ENCODE peak calls at places on chromosomes 7 and 10, in nine cellular contexts. U is GM12865; M is memory B cell; W is NCI-H1694; N is effector CD4-positive, alpha-beta T cell; R is NCI-H1092 treated with DMSO at 0.1 percent for 48 hours; A is fibroblast of pulmonary artery; C is LHCN-M2; Q is activated B cell treated with CpG ODN at 0.5 μM for 24 hours. I is an unnamed sample.

GRCh38 chr10:100265821-100266485 is 1.5 kb downstream of the CWF19L1 start:
- DNase-seq in A (peak; percentile 13), C (no peak), N (no peak), R (no peak), U (no peak), M (no peak), W (no peak), Q (no peak), I (no peak)

GRCh38 chr7:99422091-99422624 is 13.4 kb downstream of the BUD31 start:
- DNase-seq in N (no peak), A (no peak), Q (no peak), R (peak; percentile 23), C (no peak), W (no peak), U (no peak), M (no peak), I (no peak)

GRCh38 chr10:111392910-111393309 is 316.1 kb downstream of the ADRA2A start:
- DNase-seq in M (no peak), U (no peak), Q (no peak), C (no peak), R (no peak), W (no peak), A (no peak), N (no peak), I (no peak)

GRCh38 chr10:132335189-132336063 is 3.4 kb downstream of the LRRC27 start:
- DNase-seq in M (no peak), A (no peak), Q (no peak), W (no peak), U (peak; percentile 13), C (no peak), R (no peak), N (no peak), I (no peak)

GRCh38 chr7:28037220-28038010 is 143.2 kb downstream of the JAZF1 start:
- DNase-seq in N (no peak), A (peak; percentile 94), Q (no peak), W (no peak), R (no peak), C (peak; percentile 99), U (peak; percentile 75), M (no peak), I (peak; percentile 39)

GRCh38 chr10:91340613-91341362 is 69.4 kb upstream of the HECTD2 start:
- DNase-seq in W (peak; percentile 17), C (peak; percentile 99), U (no peak), R (peak; percentile 52), A (peak; percentile 77), Q (no peak), M (no peak), N (no peak), I (no peak)

GRCh38 chr10:47318706-47319105 is 3.5 kb upstream of the GDF2 start:
- DNase-seq in A (no peak), W (no peak), M (no peak), N (no peak), Q (no peak), U (peak; percentile 6), C (peak; percentile 2), R (no peak), I (no peak)

GRCh38 chr7:14233026-14233897 is 243.8 kb upstream of the ETV1 start:
- DNase-seq in R (no peak), Q (no peak), A (peak; percentile 17), W (no peak), C (peak; percentile 50), N (no peak), M (no peak), U (no peak), I (no peak)

GRCh38 chr7:101299511-101300464 is 21.8 kb downstream of the IFT22 start:
- DNase-seq in C (no peak), R (no peak), W (no peak), A (no peak), U (no peak), M (no peak), Q (no peak), N (no peak), I (no peak)

GRCh38 chr7:100053201-100053600 is 3.6 kb downstream of the ZSCAN21 start:
- DNase-seq in A (peak; percentile 67), U (peak; percentile 55), N (peak; percentile 11), Q (no peak), W (peak; percentile 70), C (peak; percentile 99), M (no peak), R (peak; percentile 89), I (peak; percentile 37)

GRCh38 chr7:763762-764161 is 36.7 kb upstream of the PRKAR1B start:
- DNase-seq in A (no peak), Q (no peak), R (peak; percentile 9), M (no peak), C (no peak), U (no peak), N (no peak), W (no peak), I (no peak)

GRCh38 chr7:157032644-157033482 is 22.4 kb upstream of the MNX1 start:
- DNase-seq in Q (no peak), R (no peak), U (no peak), N (no peak), W (no peak), A (no peak), M (no peak), C (no peak), I (no peak)

GRCh38 chr10:100303724-100304319 is 17.3 kb upstream of the BLOC1S2 start:
- DNase-seq in R (peak; percentile 23), M (no peak), Q (no peak), W (peak; percentile 49), C (no peak), A (peak; percentile 52), U (peak; percentile 29), N (no peak), I (no peak)

GRCh38 chr10:89115876-89116627 is 91.1 kb downstream of the CH25H start:
- DNase-seq in A (peak; percentile 75), M (no peak), U (no peak), R (no peak), W (no peak), N (no peak), C (peak; percentile 87), Q (no peak), I (no peak)

GRCh38 chr10:48459270-48460147 is 145.4 kb downstream of the ARHGAP22 start:
- DNase-seq in Q (peak; percentile 12), W (no peak), R (no peak), C (no peak), N (no peak), M (no peak), A (no peak), U (no peak), I (no peak)

GRCh38 chr10:133278577-133279265 is 2.1 kb upstream of the ADAM8 start:
- DNase-seq in N (peak; percentile 62), R (no peak), U (peak; percentile 86), A (peak; percentile 48), W (no peak), M (peak; percentile 54), Q (peak; percentile 44), C (peak; percentile 34), I (no peak)

GRCh38 chr10:132122939-132123445 is 57.2 kb downstream of the JAKMIP3 start:
- DNase-seq in R (no peak), M (no peak), Q (no peak), A (no peak), C (no peak), U (no peak), N (no peak), W (no peak), I (no peak)

GRCh38 chr10:96073722-96074121 is 30.3 kb downstream of the CCNJ start:
- DNase-seq in Q (no peak), W (no peak), A (peak; percentile 44), C (peak; percentile 81), N (no peak), R (no peak), M (no peak), U (peak; percentile 39), I (peak; percentile 24)

GRCh38 chr10:22308390-22308789 is 7.8 kb upstream of the COMMD3 start:
- DNase-seq in M (no peak), A (peak; percentile 16), U (peak; percentile 83), C (peak; percentile 50), Q (no peak), R (no peak), W (no peak), N (no peak), I (no peak)

GRCh38 chr7:38756521-38756920 is 125.3 kb upstream of the AMPH start:
- DNase-seq in N (no peak), A (peak; percentile 60), Q (no peak), U (no peak), W (no peak), M (no peak), C (peak; percentile 53), R (no peak), I (no peak)

GRCh38 chr10:80504158-80504811 is 33.4 kb upstream of the SH2D4B start:
- DNase-seq in Q (no peak), N (no peak), U (no peak), W (no peak), M (no peak), R (no peak), C (no peak), A (no peak), I (no peak)

GRCh38 chr10:86410542-86411124 is 44.0 kb upstream of the GRID1 start:
- DNase-seq in Q (no peak), R (no peak), C (no peak), N (no peak), U (no peak), A (peak; percentile 59), W (no peak), M (no peak), I (no peak)

GRCh38 chr7:30453859-30454258 is 24.7 kb downstream of the NOD1 start:
- DNase-seq in C (peak; percentile 31), A (peak; percentile 69), U (no peak), N (no peak), M (no peak), W (no peak), R (no peak), Q (no peak), I (no peak)

I was measured in brain pericyte.